ENCODE peak calls at places on chromosomes 13 and 19, in seven cellular contexts. One of them, this sample, is unnamed.
A peak's percentile ranks its signal among the peaks of the same experiment; 100 is the strongest.

GRCh38 chr19:7492142-7493055 is 3.6 kb upstream of the PEX11G start:
- DNase-seq in tibial artery: no peak
- DNase-seq in AG09309: peak; percentile 92
- DNase-seq in HT1080: peak; percentile 58
- DNase-seq in body of pancreas: no peak
- DNase-seq in BE2C: no peak
- DNase-seq in GM06990: no peak
- DNase-seq in this sample: no peak

GRCh38 chr19:30222428-30222873 is 149.7 kb upstream of the ZNF536 start:
- DNase-seq in tibial artery: no peak
- DNase-seq in body of pancreas: no peak
- DNase-seq in BE2C: no peak
- DNase-seq in AG09309: no peak
- DNase-seq in HT1080: no peak
- DNase-seq in GM06990: no peak
- DNase-seq in this sample: no peak

GRCh38 chr13:59750860-59751259 is 412.9 kb downstream of the DIAPH3 start:
- DNase-seq in AG09309: peak; percentile 58
- DNase-seq in tibial artery: no peak
- DNase-seq in HT1080: no peak
- DNase-seq in GM06990: no peak
- DNase-seq in BE2C: peak; percentile 34
- DNase-seq in body of pancreas: peak; percentile 31
- DNase-seq in this sample: no peak

GRCh38 chr19:19463348-19464117 is 51.8 kb downstream of the TSSK6 start:
- DNase-seq in BE2C: no peak
- DNase-seq in body of pancreas: peak; percentile 44
- DNase-seq in tibial artery: peak; percentile 67
- DNase-seq in HT1080: no peak
- DNase-seq in AG09309: peak; percentile 23
- DNase-seq in GM06990: no peak
- DNase-seq in this sample: no peak

GRCh38 chr19:13056052-13056660 is 46.5 kb downstream of the LYL1 start:
- DNase-seq in BE2C: no peak
- DNase-seq in HT1080: peak; percentile 97
- DNase-seq in body of pancreas: no peak
- DNase-seq in AG09309: no peak
- DNase-seq in GM06990: no peak
- DNase-seq in tibial artery: peak; percentile 75
- DNase-seq in this sample: no peak

GRCh38 chr19:32165750-32166149 is 179.7 kb upstream of the ZNF507 start:
- DNase-seq in tibial artery: no peak
- DNase-seq in HT1080: no peak
- DNase-seq in GM06990: no peak
- DNase-seq in BE2C: no peak
- DNase-seq in AG09309: no peak
- DNase-seq in body of pancreas: no peak
- DNase-seq in this sample: no peak

GRCh38 chr19:30116530-30116929 is 174.5 kb downstream of the URI1 start:
- DNase-seq in body of pancreas: no peak
- DNase-seq in AG09309: no peak
- DNase-seq in HT1080: no peak
- DNase-seq in BE2C: no peak
- DNase-seq in GM06990: no peak
- DNase-seq in tibial artery: no peak
- DNase-seq in this sample: no peak

GRCh38 chr13:92074658-92075057 is 676.2 kb downstream of the GPC5 start:
- DNase-seq in GM06990: no peak
- DNase-seq in HT1080: no peak
- DNase-seq in BE2C: peak; percentile 48
- DNase-seq in AG09309: no peak
- DNase-seq in body of pancreas: peak; percentile 16
- DNase-seq in tibial artery: no peak
- DNase-seq in this sample: no peak

GRCh38 chr13:99383511-99383921 is 76.3 kb upstream of the GPR183 start:
- DNase-seq in HT1080: no peak
- DNase-seq in body of pancreas: no peak
- DNase-seq in AG09309: no peak
- DNase-seq in BE2C: no peak
- DNase-seq in GM06990: no peak
- DNase-seq in tibial artery: no peak
- DNase-seq in this sample: no peak

GRCh38 chr19:4575267-4575793 is 15.8 kb upstream of the SEMA6B start:
- DNase-seq in BE2C: peak; percentile 66
- DNase-seq in HT1080: peak; percentile 87
- DNase-seq in body of pancreas: peak; percentile 57
- DNase-seq in tibial artery: peak; percentile 28
- DNase-seq in AG09309: peak; percentile 76
- DNase-seq in GM06990: no peak
- DNase-seq in this sample: no peak

GRCh38 chr19:43798546-43799409 is 3.5 kb downstream of the LYPD5 start:
- DNase-seq in BE2C: no peak
- DNase-seq in body of pancreas: peak; percentile 52
- DNase-seq in GM06990: peak; percentile 26
- DNase-seq in tibial artery: no peak
- DNase-seq in HT1080: no peak
- DNase-seq in AG09309: no peak
- DNase-seq in this sample: no peak

GRCh38 chr13:76994281-76994680 is 2.4 kb downstream of the CLN5 start:
- DNase-seq in HT1080: no peak
- DNase-seq in body of pancreas: no peak
- DNase-seq in AG09309: no peak
- DNase-seq in tibial artery: no peak
- DNase-seq in GM06990: no peak
- DNase-seq in BE2C: no peak
- DNase-seq in this sample: no peak

GRCh38 chr13:96229356-96229755 is 139.4 kb downstream of the HS6ST3 start:
- DNase-seq in AG09309: no peak
- DNase-seq in BE2C: peak; percentile 36
- DNase-seq in body of pancreas: no peak
- DNase-seq in GM06990: no peak
- DNase-seq in HT1080: peak; percentile 42
- DNase-seq in tibial artery: no peak
- DNase-seq in this sample: no peak

GRCh38 chr13:106038752-106039151 is 496.7 kb downstream of the EFNB2 start:
- DNase-seq in AG09309: peak; percentile 79
- DNase-seq in BE2C: no peak
- DNase-seq in GM06990: no peak
- DNase-seq in body of pancreas: no peak
- DNase-seq in HT1080: peak; percentile 83
- DNase-seq in tibial artery: no peak
- DNase-seq in this sample: no peak

GRCh38 chr13:90757127-90757680 is 590.3 kb upstream of the MIR17HG start:
- DNase-seq in tibial artery: no peak
- DNase-seq in AG09309: no peak
- DNase-seq in body of pancreas: no peak
- DNase-seq in GM06990: no peak
- DNase-seq in BE2C: no peak
- DNase-seq in HT1080: peak; percentile 6
- DNase-seq in this sample: no peak

GRCh38 chr19:58556633-58557252 is 1.7 kb downstream of the UBE2M start:
- DNase-seq in HT1080: no peak
- DNase-seq in GM06990: no peak
- DNase-seq in tibial artery: no peak
- DNase-seq in BE2C: no peak
- DNase-seq in AG09309: no peak
- DNase-seq in body of pancreas: no peak
- DNase-seq in this sample: no peak

GRCh38 chr13:44280461-44280860 is 93.2 kb upstream of the SERP2 start:
- DNase-seq in body of pancreas: no peak
- DNase-seq in tibial artery: no peak
- DNase-seq in GM06990: no peak
- DNase-seq in AG09309: no peak
- DNase-seq in BE2C: no peak
- DNase-seq in HT1080: peak; percentile 85
- DNase-seq in this sample: no peak

GRCh38 chr13:28045861-28046260 is 54.5 kb downstream of the FLT3 start:
- DNase-seq in tibial artery: no peak
- DNase-seq in BE2C: no peak
- DNase-seq in body of pancreas: no peak
- DNase-seq in HT1080: no peak
- DNase-seq in GM06990: no peak
- DNase-seq in AG09309: no peak
- DNase-seq in this sample: no peak

GRCh38 chr19:13190781-13191540 is 40.8 kb downstream of the IER2 start:
- DNase-seq in GM06990: no peak
- DNase-seq in tibial artery: no peak
- DNase-seq in BE2C: no peak
- DNase-seq in HT1080: no peak
- DNase-seq in body of pancreas: no peak
- DNase-seq in AG09309: no peak
- DNase-seq in this sample: no peak

GRCh38 chr13:49421391-49421790 is 22.5 kb downstream of the CAB39L start:
- DNase-seq in tibial artery: no peak
- DNase-seq in HT1080: peak; percentile 41
- DNase-seq in GM06990: no peak
- DNase-seq in BE2C: peak; percentile 33
- DNase-seq in AG09309: no peak
- DNase-seq in body of pancreas: no peak
- DNase-seq in this sample: no peak

GRCh38 chr19:48806818-48807589 is 3.8 kb downstream of the BCAT2 start:
- DNase-seq in tibial artery: no peak
- DNase-seq in HT1080: no peak
- DNase-seq in GM06990: no peak
- DNase-seq in AG09309: no peak
- DNase-seq in body of pancreas: peak; percentile 49
- DNase-seq in BE2C: peak; percentile 66
- DNase-seq in this sample: peak; percentile 33

GRCh38 chr19:737591-738093 is 13.3 kb upstream of the MISP start:
- DNase-seq in tibial artery: no peak
- DNase-seq in HT1080: no peak
- DNase-seq in body of pancreas: peak; percentile 43
- DNase-seq in GM06990: no peak
- DNase-seq in AG09309: no peak
- DNase-seq in BE2C: peak; percentile 68
- DNase-seq in this sample: no peak

GRCh38 chr13:79724348-79725103 is 243.6 kb downstream of the NDFIP2 start:
- DNase-seq in GM06990: no peak
- DNase-seq in AG09309: no peak
- DNase-seq in BE2C: no peak
- DNase-seq in body of pancreas: peak; percentile 41
- DNase-seq in HT1080: no peak
- DNase-seq in tibial artery: no peak
- DNase-seq in this sample: no peak

GRCh38 chr19:49056101-49056901 is 1.2 kb downstream of the CGB7 start:
- DNase-seq in AG09309: no peak
- DNase-seq in body of pancreas: peak; percentile 54
- DNase-seq in HT1080: peak; percentile 58
- DNase-seq in GM06990: peak; percentile 62
- DNase-seq in BE2C: peak; percentile 68
- DNase-seq in tibial artery: peak; percentile 49
- DNase-seq in this sample: no peak

GRCh38 chr19:39825531-39826076 is 8.4 kb downstream of the DYRK1B start:
- DNase-seq in tibial artery: no peak
- DNase-seq in GM06990: no peak
- DNase-seq in HT1080: no peak
- DNase-seq in AG09309: no peak
- DNase-seq in body of pancreas: no peak
- DNase-seq in BE2C: no peak
- DNase-seq in this sample: no peak

GRCh38 chr13:74966814-74967213 is 515.2 kb downstream of the TBC1D4 start:
- DNase-seq in tibial artery: no peak
- DNase-seq in HT1080: peak; percentile 47
- DNase-seq in BE2C: peak; percentile 49
- DNase-seq in AG09309: no peak
- DNase-seq in GM06990: no peak
- DNase-seq in body of pancreas: no peak
- DNase-seq in this sample: no peak